ENCODE peak calls at places on chromosomes 4 and X, in four cellular contexts. M is stimulated activated CD4-positive, alpha-beta T cell treated with anti-CD3 and anti-CD28 coated beads, Interleukin-4, amount 100 ng/mL, for 48 hours; J is NCI-H2029 treated with DMSO at 0.1 percent for 48 hours; F is neuronal stem cell. Z is an unnamed sample.

GRCh38 chr4:39961311-39961877 is 16.3 kb downstream of the PDS5A start:
- DNase-seq in M (no peak), J (no peak), F (no peak), Z (no peak)

GRCh38 chr4:34220601-34221000 is 2023.7 kb downstream of the ARAP2 start:
- DNase-seq in J (no peak), M (no peak), F (no peak), Z (no peak)

GRCh38 chr4:84503495-84504437 is 4.7 kb upstream of the NKX6-1 start:
- DNase-seq in M (no peak), F (no peak), J (peak), Z (peak)

GRCh38 chrX:65610040-65610439 is 57.4 kb upstream of the MSN start:
- DNase-seq in M (no peak), J (no peak), F (no peak), Z (no peak)

GRCh38 chrX:123184858-123185251 is 777 bp downstream of the GRIA3 start:
- DNase-seq in M (no peak), J (no peak), F (no peak), Z (peak)

GRCh38 chr4:47891928-47892327 is 22.5 kb downstream of the NFXL1 start:
- DNase-seq in J (no peak), F (no peak), M (no peak), Z (no peak)

GRCh38 chr4:95694411-95694810 is 145.5 kb upstream of the PDHA2 start:
- DNase-seq in J (no peak), M (no peak), F (no peak), Z (no peak)

GRCh38 chr4:98664959-98665358 is 6.5 kb upstream of the TSPAN5 start:
- DNase-seq in M (no peak), J (no peak), F (no peak), Z (no peak)

GRCh38 chr4:5788144-5788543 is 77.1 kb downstream of the EVC start:
- DNase-seq in M (no peak), F (no peak), J (no peak), Z (no peak)

GRCh38 chrX:69015564-69016218 is 149.6 kb downstream of the PJA1 start:
- DNase-seq in M (no peak), J (no peak), F (no peak), Z (no peak)

GRCh38 chr4:176435891-176436499 is 116.2 kb downstream of the SPCS3 start:
- DNase-seq in F (no peak), M (no peak), J (no peak), Z (no peak)

GRCh38 chrX:39857780-39858179 is 240.0 kb downstream of the BCOR start:
- DNase-seq in F (no peak), J (no peak), M (no peak), Z (no peak)